ENCODE peak calls at places on chromosomes 1 and 21, in six cellular contexts. Q is foreskin fibroblast, Z is fibroblast of lung, S is A549, X is A673, C is breast epithelium. D is an unnamed sample.

GRCh38 chr1:156602557-156602993 is 1.3 kb upstream of the GPATCH4 start:
- DNase-seq in Z (no peak), X (peak; percentile 64), S (peak; percentile 48), C (no peak), Q (peak; percentile 40), D (no peak)

GRCh38 chr1:116819081-116819480 is 64.9 kb downstream of the CD2 start:
- DNase-seq in C (no peak), Q (no peak), X (no peak), S (no peak), Z (no peak), D (no peak)

GRCh38 chr1:160578694-160579191 is 553 bp downstream of the CD84 start:
- DNase-seq in Q (no peak), C (no peak), S (no peak), Z (no peak), X (no peak), D (no peak)

GRCh38 chr1:24673336-24673735 is 30.2 kb downstream of the SRRM1 start:
- DNase-seq in C (no peak), Z (no peak), S (no peak), X (no peak), Q (peak; percentile 47), D (no peak)

GRCh38 chr1:186301448-186301847 is 73.6 kb downstream of the TPR start:
- DNase-seq in Z (no peak), S (no peak), X (no peak), C (no peak), Q (no peak), D (no peak)

GRCh38 chr1:24058671-24059455 is 53.1 kb downstream of the MYOM3 start:
- DNase-seq in S (no peak), Q (no peak), X (no peak), C (no peak), Z (no peak), D (no peak)

GRCh38 chr1:161166669-161167548 is 683 bp downstream of the PPOX start:
- DNase-seq in S (no peak), Q (peak; percentile 40), C (no peak), X (no peak), Z (no peak), D (no peak)

GRCh38 chr1:183291802-183292515 is 105.9 kb downstream of the LAMC2 start:
- DNase-seq in C (no peak), X (no peak), Z (peak; percentile 29), S (no peak), Q (peak; percentile 71), D (no peak)

GRCh38 chr1:116356673-116357072 is 16.4 kb upstream of the ATP1A1 start:
- DNase-seq in Q (peak; percentile 71), C (no peak), X (peak; percentile 90), S (no peak), Z (peak; percentile 75), D (no peak)

GRCh38 chr1:15215116-15215515 is 31.9 kb upstream of the FHAD1 start:
- DNase-seq in C (no peak), Z (no peak), S (no peak), X (no peak), Q (no peak), D (no peak)

GRCh38 chr1:227895828-227896685 is 51.7 kb downstream of the WNT9A start:
- DNase-seq in X (no peak), S (no peak), C (peak; percentile 68), Q (no peak), Z (no peak), D (no peak)

GRCh38 chr1:205192287-205192686 is 19.2 kb downstream of the DSTYK start:
- DNase-seq in Z (no peak), X (no peak), S (no peak), Q (no peak), C (no peak), D (no peak)

GRCh38 chr1:162235261-162235780 is 141.3 kb downstream of the SPATA46 start:
- DNase-seq in S (peak; percentile 9), X (no peak), C (no peak), Z (peak; percentile 45), Q (peak; percentile 97), D (no peak)

GRCh38 chr1:30685796-30686165 is 37.6 kb downstream of the MATN1 start:
- DNase-seq in Q (no peak), S (no peak), Z (no peak), X (no peak), C (peak; percentile 47), D (no peak)

GRCh38 chr1:46179138-46180081 is 3.1 kb upstream of the P3R3URF start:
- DNase-seq in Q (peak; percentile 94), Z (peak; percentile 88), S (peak; percentile 80), X (peak; percentile 90), C (peak; percentile 77), D (peak; percentile 31)

GRCh38 chr1:31371121-31371520 is 1.8 kb downstream of the FABP3 start:
- DNase-seq in Z (no peak), Q (no peak), X (no peak), C (no peak), S (no peak), D (no peak)

GRCh38 chr1:224774378-224774777 is 155.1 kb upstream of the DNAH14 start:
- DNase-seq in C (no peak), Z (no peak), S (no peak), X (peak; percentile 14), Q (no peak), D (no peak)

GRCh38 chr1:172380441-172381244 is 39.8 kb upstream of the C1orf105 start:
- DNase-seq in S (no peak), X (peak; percentile 92), Z (no peak), C (no peak), Q (no peak), D (peak; percentile 6)

GRCh38 chr1:240254778-240255291 is 163.2 kb downstream of the FMN2 start:
- DNase-seq in Z (no peak), Q (no peak), S (no peak), X (peak; percentile 0), C (no peak), D (no peak)

GRCh38 chr1:2642131-2642559 is 9.3 kb upstream of the MMEL1 start:
- DNase-seq in S (no peak), Z (no peak), X (no peak), Q (no peak), C (no peak), D (no peak)

GRCh38 chr1:92259350-92259749 is 39.4 kb downstream of the GLMN start:
- DNase-seq in C (no peak), Z (no peak), S (no peak), X (no peak), Q (peak; percentile 21), D (no peak)

GRCh38 chr1:115412733-115413132 is 74.7 kb upstream of the NGF start:
- DNase-seq in Q (no peak), C (no peak), S (no peak), X (no peak), Z (no peak), D (no peak)

GRCh38 chr1:111747282-111747734 is 8.1 kb upstream of the INKA2 start:
- DNase-seq in Z (peak; percentile 84), Q (peak; percentile 84), C (no peak), X (peak; percentile 85), S (peak; percentile 83), D (peak; percentile 55)

GRCh38 chr1:195738971-195739650 is 869.1 kb downstream of the KCNT2 start:
- DNase-seq in C (no peak), S (peak; percentile 41), X (peak; percentile 11), Q (peak; percentile 26), Z (no peak), D (no peak)

GRCh38 chr1:188128761-188129160 is 1300.0 kb downstream of the PLA2G4A start:
- DNase-seq in Q (peak; percentile 12), X (peak; percentile 1), S (peak; percentile 2), C (no peak), Z (peak; percentile 41), D (no peak)

GRCh38 chr1:106678661-106679060 is 377.8 kb upstream of the PRMT6 start:
- DNase-seq in Q (peak; percentile 67), X (no peak), C (no peak), Z (no peak), S (no peak), D (no peak)

GRCh38 chr1:157542676-157543075 is 9.6 kb downstream of the FCRL5 start:
- DNase-seq in S (no peak), C (no peak), Z (no peak), X (peak; percentile 28), Q (no peak), D (no peak)

GRCh38 chr21:46374761-46375389 is 50.9 kb downstream of the PCNT start:
- DNase-seq in Q (no peak), C (no peak), Z (no peak), S (no peak), X (no peak), D (no peak)

GRCh38 chr1:179325836-179326235 is 32.2 kb downstream of the SOAT1 start:
- DNase-seq in S (no peak), Q (no peak), C (no peak), Z (no peak), X (no peak), D (no peak)

DNA sequence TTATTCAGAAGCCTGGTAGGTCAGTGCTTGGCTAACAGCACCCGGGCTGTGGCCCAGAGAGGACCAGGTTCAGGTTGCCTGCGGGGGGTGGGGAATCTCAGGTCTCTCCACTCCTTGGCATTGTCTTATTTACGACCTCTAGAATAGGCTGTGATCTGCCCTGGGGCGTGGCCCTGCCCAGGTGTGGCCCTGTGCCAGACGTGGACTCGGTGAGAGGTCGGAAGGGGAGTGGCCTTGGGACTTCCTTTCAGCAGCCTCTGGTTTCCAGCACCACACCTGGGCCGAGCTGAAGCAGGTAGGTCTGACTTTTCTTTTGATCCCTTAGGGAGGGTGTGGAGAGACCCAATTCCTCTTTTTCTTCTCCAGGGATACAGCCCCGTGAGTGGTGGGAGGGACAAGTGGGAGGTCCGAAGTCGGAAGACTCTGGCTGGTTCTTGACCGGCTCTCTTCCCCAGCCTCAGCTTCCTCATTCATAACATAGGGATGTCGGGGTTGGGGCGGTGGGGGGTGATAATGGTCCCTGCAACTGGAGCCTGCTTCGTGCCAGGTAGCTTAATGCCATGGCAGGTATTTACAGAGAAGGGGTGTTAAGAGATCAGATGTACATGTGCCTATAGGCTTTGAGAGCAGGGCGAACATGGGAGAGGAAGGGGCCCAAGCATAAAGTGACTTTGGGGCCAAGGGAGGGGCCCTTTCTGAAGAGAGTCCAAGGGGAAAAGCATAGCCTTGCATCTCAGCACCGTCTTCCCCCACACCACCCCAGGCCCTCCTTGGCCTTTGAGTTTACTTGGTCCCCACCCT is 16.5 kb downstream of the ACOT11 start:
- DNase-seq in Z (no peak), C (no peak), Q (no peak), S (no peak), X (no peak), D (no peak)
- H3K4me3 ChIP-seq in Z (no peak overlapping the region), C (no peak overlapping the region), Q (no peak overlapping the region), S (no peak overlapping the region), X (no peak overlapping the region), D (no peak overlapping the region)

DNA sequence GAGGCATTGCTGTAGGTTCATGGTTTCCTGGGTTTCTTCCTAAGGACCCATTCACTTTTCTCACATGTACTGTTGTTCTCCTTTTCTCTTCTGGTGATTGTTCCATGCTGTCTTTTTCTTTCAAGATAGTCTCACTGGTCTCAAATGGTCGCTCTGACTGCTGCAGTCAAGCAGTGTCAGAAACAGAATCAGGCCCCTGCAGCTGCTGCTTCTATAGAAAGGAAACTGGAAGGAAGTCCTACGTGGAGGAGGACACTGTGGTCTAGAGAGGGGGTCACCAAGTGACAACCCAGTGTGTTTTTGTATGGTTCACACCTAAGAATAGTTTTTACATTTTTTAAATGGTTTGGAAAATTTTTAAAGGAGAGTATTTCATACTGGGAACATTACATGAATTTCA is 2.4 kb downstream of the NECAP2 start:
- DNase-seq in X (no peak), S (no peak), Q (no peak), Z (no peak), C (no peak), D (no peak)
- H3K4me3 ChIP-seq in X (no peak overlapping the region), S (no peak overlapping the region), Q (no peak overlapping the region), Z (no peak overlapping the region), C (no peak overlapping the region), D (no peak overlapping the region)

GRCh38 chr1:42784946-42785693 is at the start of gene TMEM269:
- DNase-seq in Q (peak; percentile 47), S (no peak), C (no peak), Z (peak; percentile 5), X (no peak), D (peak; percentile 7)
- H3K4me3 ChIP-seq in Q (peak within 1 kb of the TSS; percentile 38), S (no peak within 1 kb of the TSS), C (peak within 1 kb of the TSS; percentile 74), Z (peak within 1 kb of the TSS; percentile 13), X (no peak within 1 kb of the TSS), D (peak within 1 kb of the TSS; percentile 41)

GRCh38 chr1:53580739-53581475 is 121.7 kb downstream of the DMRTB1 start:
- DNase-seq in Z (no peak), C (no peak), X (no peak), Q (peak; percentile 44), S (no peak), D (no peak)
- H3K4me3 ChIP-seq in Z (no peak overlapping the region), C (no peak overlapping the region), X (no peak overlapping the region), Q (no peak overlapping the region), S (no peak overlapping the region), D (no peak overlapping the region)

D was measured in effector memory CD4-positive, alpha-beta T cell.